ENCODE peak calls at places on chromosomes 3 and 15, in four cellular contexts. M, V, Y and J are unnamed samples. For H3K36me3, the result is how much of the 10 kb centered on the place peaks cover.

GRCh38 chr3:83454353-83454752 is 1504.4 kb upstream of the CADM2 start:
- DNase-seq in M (no peak), V (no peak), Y (no peak), J (no peak)

GRCh38 chr3:138445654-138446053 is 11.2 kb downstream of the ESYT3 start:
- DNase-seq in M (no peak), V (no peak), Y (no peak), J (no peak)

GRCh38 chr3:146544929-146545528 is 622 bp upstream of the PLSCR1 start:
- DNase-seq in M (no peak), V (no peak), Y (no peak), J (no peak)

GRCh38 chr3:62201438-62202035 is 171.8 kb downstream of the FEZF2 start:
- DNase-seq in M (peak), V (peak), Y (peak), J (peak)

GRCh38 chr3:112056451-112056929 is 22.0 kb downstream of the TMPRSS7 start:
- DNase-seq in M (peak), V (peak), Y (no peak), J (peak)

GRCh38 chr15:57919754-57920153 is 145.8 kb downstream of the ALDH1A2 start:
- DNase-seq in M (no peak), V (no peak), Y (no peak), J (peak)

GRCh38 chr3:43153189-43154083 is 47.6 kb upstream of the POMGNT2 start:
- DNase-seq in M (no peak), V (peak), Y (peak), J (no peak)

GRCh38 chr15:95162521-95162920 is 931.2 kb downstream of the MCTP2 start:
- DNase-seq in M (no peak), V (no peak), Y (no peak), J (no peak)

GRCh38 chr3:102471491-102471890 is 36.7 kb downstream of the ZPLD1 start:
- DNase-seq in M (no peak), V (no peak), Y (no peak), J (no peak)

GRCh38 chr15:64536244-64536836 is 76.0 kb downstream of the ZNF609 start:
- DNase-seq in M (peak), V (peak), Y (peak), J (peak)

GRCh38 chr3:64349531-64349930 is 124.3 kb upstream of the PRICKLE2 start:
- DNase-seq in M (no peak), V (no peak), Y (no peak), J (no peak)

GRCh38 chr3:25235033-25235432 is 193.0 kb upstream of the RARB start:
- DNase-seq in M (peak), V (peak), Y (peak), J (no peak)

GRCh38 chr3:100042577-100042981 is 71.7 kb downstream of the FILIP1L start:
- DNase-seq in M (no peak), V (peak), Y (no peak), J (peak)

GRCh38 chr3:184380210-184380626 is 364 bp downstream of the CHRD start:
- DNase-seq in M (no peak), V (peak), Y (peak), J (peak)

GRCh38 chr15:85813234-85813633 is 18.5 kb upstream of the KLHL25 start:
- DNase-seq in M (no peak), V (no peak), Y (no peak), J (no peak)

GRCh38 chr3:187005827-187006481 is 75.6 kb downstream of the ST6GAL1 start:
- DNase-seq in M (no peak), V (no peak), Y (no peak), J (no peak)

GRCh38 chr3:44924102-44925084 is 50.0 kb downstream of the TGM4 start:
- DNase-seq in M (no peak), V (no peak), Y (no peak), J (peak)

GRCh38 chr3:119716998-119717397 is 14.2 kb downstream of the CFAP91 start:
- DNase-seq in M (no peak), V (no peak), Y (peak), J (no peak)

GRCh38 chr3:172046268-172046915 is 7.0 kb downstream of the FNDC3B start:
- DNase-seq in M (no peak), V (no peak), Y (no peak), J (peak)

GRCh38 chr3:172047567-172048115 is 8.3 kb downstream of the FNDC3B start:
- DNase-seq in M (no peak), V (no peak), Y (no peak), J (no peak)

GRCh38 chr3:172043766-172044165 is 4.4 kb downstream of the FNDC3B start:
- DNase-seq in M (no peak), V (no peak), Y (no peak), J (no peak)

GRCh38 chr3:172043233-172043632 is 3.9 kb downstream of the FNDC3B start:
- DNase-seq in M (no peak), V (no peak), Y (no peak), J (no peak)

DNA sequence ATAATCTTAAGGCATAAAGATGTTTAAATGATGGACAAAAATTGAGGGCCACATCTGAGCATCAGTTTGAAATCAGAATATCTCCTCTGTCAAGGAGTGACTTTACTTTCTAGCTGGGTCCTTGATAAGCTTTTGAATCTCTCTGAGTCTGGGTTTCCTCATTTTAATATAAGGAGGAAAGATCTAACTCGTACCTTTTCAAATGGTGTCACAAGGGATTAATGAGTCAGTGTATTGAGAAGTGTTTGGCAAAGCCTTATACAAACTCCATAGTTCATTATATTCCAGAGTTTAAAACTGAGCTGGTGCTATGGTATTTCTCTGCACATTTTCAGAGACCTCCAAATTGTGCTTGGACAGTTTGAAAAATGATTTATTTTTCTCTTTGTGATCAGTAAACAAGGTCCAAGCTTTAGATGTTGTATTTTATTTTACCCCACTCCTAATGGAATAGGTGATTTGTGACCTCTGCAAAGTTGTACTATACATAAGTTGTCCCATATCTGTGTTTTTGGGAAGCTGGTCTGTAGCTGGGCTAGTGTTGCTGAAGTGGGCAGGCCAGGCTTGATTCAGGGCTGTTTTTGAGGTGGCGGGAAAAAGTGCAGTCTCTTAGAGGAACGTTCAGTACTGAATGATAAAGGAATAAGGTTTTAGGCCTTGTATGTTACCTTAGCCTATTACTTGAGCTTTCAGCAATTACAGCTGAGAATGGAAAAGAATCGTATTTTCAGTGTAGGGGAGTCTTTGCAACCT is 5.6 kb downstream of the FNDC3B start:
- DNase-seq in M (no peak), V (no peak), Y (no peak), J (no peak)
- H3K36me3 ChIP-seq in M (under half), V (under half), Y (under half), J (under half)

DNA sequence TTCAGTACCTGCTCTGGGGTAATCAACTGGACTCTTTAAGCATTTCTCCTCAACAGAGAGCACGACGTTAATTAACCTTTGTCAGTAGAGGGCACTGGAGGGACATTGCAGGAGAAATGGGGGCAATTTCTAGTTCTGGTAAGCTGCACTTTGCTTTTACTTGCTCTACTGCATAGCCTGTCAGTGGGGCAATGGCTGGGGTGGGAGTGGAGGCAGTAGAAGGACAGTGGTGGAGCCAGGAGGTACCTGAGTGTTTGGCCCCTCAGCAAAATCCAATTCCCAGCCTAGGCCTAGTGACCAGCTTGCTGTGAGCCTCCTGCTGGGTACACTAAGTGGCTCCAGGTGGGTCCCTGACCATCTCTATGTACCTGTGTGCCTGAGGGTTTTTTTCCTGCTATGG is 18.3 kb upstream of the MED12L start:
- DNase-seq in M (no peak), V (peak), Y (no peak), J (peak)
- TF ChIP-seq CTCF in M (no peak), V (no peak), Y (no peak), J (peak)

GRCh38 chr3:51937014-51937413 is 4.7 kb downstream of the RRP9 start:
- DNase-seq in M (no peak), V (peak), Y (no peak), J (peak)
- H3K36me3 ChIP-seq in M (under half), V (under half), Y (under half), J (half or more)

GRCh38 chr3:133486658-133487057 is 86.8 kb downstream of the BFSP2 start:
- DNase-seq in M (no peak), V (no peak), Y (no peak), J (no peak)

GRCh38 chr3:133489466-133490085 is 83.9 kb upstream of the CDV3 start:
- DNase-seq in M (no peak), V (no peak), Y (no peak), J (peak)

GRCh38 chr3:133487204-133487603 is 86.3 kb upstream of the CDV3 start:
- DNase-seq in M (no peak), V (no peak), Y (no peak), J (no peak)

GRCh38 chr3:133488785-133489367 is 84.6 kb upstream of the CDV3 start:
- DNase-seq in M (peak), V (peak), Y (peak), J (peak)

GRCh38 chr3:133487920-133488540 is 85.5 kb upstream of the CDV3 start:
- DNase-seq in M (no peak), V (peak), Y (peak), J (peak)
- TF ChIP-seq CTCF in M (peak), V (peak), Y (peak), J (peak)